ENCODE peak calls at places on chromosome 18, in nine cellular contexts. R is GM13976, O is BJ, Q is brain microvascular endothelial cell, G is cardiac muscle cell, E is IMR-90, M is heart left ventricle, Z is GM12864, B is astrocyte of the spinal cord. Y is an unnamed sample.

GRCh38 chr18:14944838-14945237 is 196.9 kb downstream of the ANKRD30B start:
- DNase-seq in E (no peak), Z (no peak), O (no peak), R (no peak), G (no peak), Q (no peak), M (no peak), B (no peak), Y (no peak)

GRCh38 chr18:58230438-58231179 is 186.6 kb downstream of the NEDD4L start:
- DNase-seq in R (no peak), G (no peak), Z (no peak), Q (peak; percentile 29), O (no peak), M (no peak), E (peak; percentile 43), B (no peak), Y (peak; percentile 66)

GRCh38 chr18:43486462-43486861 is 209.2 kb upstream of the SYT4 start:
- DNase-seq in B (no peak), E (no peak), R (no peak), O (no peak), Z (no peak), G (no peak), Q (no peak), M (no peak), Y (no peak)

GRCh38 chr18:48902023-48902855 is 48.5 kb downstream of the SMAD7 start:
- DNase-seq in R (no peak), Q (peak; percentile 95), O (peak; percentile 20), E (peak; percentile 91), B (peak; percentile 96), Z (no peak), G (peak; percentile 98), M (peak; percentile 95), Y (peak; percentile 95)

GRCh38 chr18:26383454-26384270 is 157.4 kb downstream of the TAF4B start:
- DNase-seq in E (peak; percentile 67), O (no peak), B (peak; percentile 80), G (peak; percentile 83), Q (peak; percentile 14), R (peak; percentile 45), Z (peak; percentile 45), M (no peak), Y (peak; percentile 22)

GRCh38 chr18:35376393-35376741 is 770 bp downstream of the ZNF396 start:
- DNase-seq in B (no peak), G (peak; percentile 2), Z (no peak), O (no peak), E (no peak), R (peak; percentile 64), M (peak; percentile 64), Q (no peak), Y (peak; percentile 29)

GRCh38 chr18:39389800-39390379 is 1824.3 kb upstream of the CELF4 start:
- DNase-seq in O (no peak), Z (no peak), R (no peak), G (peak; percentile 41), M (no peak), Q (no peak), B (no peak), E (no peak), Y (no peak)

GRCh38 chr18:63320041-63320689 is 596 bp upstream of the BCL2 start:
- DNase-seq in G (peak; percentile 90), Q (peak; percentile 63), E (peak; percentile 75), O (no peak), Z (peak; percentile 80), R (peak; percentile 90), M (peak; percentile 91), B (peak; percentile 77), Y (peak; percentile 65)

GRCh38 chr18:74496508-74497307 is 545 bp downstream of the CNDP2 start:
- DNase-seq in O (no peak), R (no peak), M (peak; percentile 84), Z (no peak), Q (peak; percentile 43), E (peak; percentile 42), B (peak; percentile 47), G (peak; percentile 65), Y (peak; percentile 74)

GRCh38 chr18:23038712-23039111 is 96.6 kb upstream of the CABLES1 start:
- DNase-seq in E (peak; percentile 53), M (no peak), R (no peak), B (peak; percentile 29), O (peak; percentile 75), Q (no peak), Z (no peak), G (peak; percentile 29), Y (no peak)

GRCh38 chr18:75211002-75211621 is 515 bp downstream of the TSHZ1 start:
- DNase-seq in Z (no peak), Q (no peak), G (peak; percentile 40), R (peak; percentile 65), B (peak; percentile 41), O (no peak), E (peak; percentile 18), M (no peak), Y (no peak)

GRCh38 chr18:49560277-49561126 is 1.4 kb upstream of the LIPG start:
- DNase-seq in M (no peak), G (peak; percentile 27), Z (no peak), Q (no peak), R (no peak), E (no peak), O (no peak), B (no peak), Y (peak; percentile 57)

GRCh38 chr18:35776481-35776880 is 194.9 kb downstream of the GALNT1 start:
- DNase-seq in O (no peak), G (no peak), M (no peak), R (no peak), Z (no peak), Q (no peak), E (no peak), B (no peak), Y (no peak)

GRCh38 chr18:7637269-7637668 is 70.2 kb downstream of the PTPRM start:
- DNase-seq in M (no peak), O (no peak), R (no peak), G (peak; percentile 18), Q (no peak), E (peak; percentile 18), Z (no peak), B (no peak), Y (no peak)

GRCh38 chr18:33210575-33211189 is 229.8 kb downstream of the CCDC178 start:
- DNase-seq in B (peak; percentile 52), M (no peak), R (no peak), Q (peak; percentile 20), G (peak; percentile 45), O (no peak), Z (no peak), E (peak; percentile 22), Y (peak; percentile 13)

GRCh38 chr18:61948196-61948800 is 55.5 kb upstream of the RNF152 start:
- DNase-seq in Z (no peak), E (peak; percentile 59), G (peak; percentile 21), R (no peak), O (no peak), Q (peak; percentile 24), M (no peak), B (peak; percentile 54), Y (no peak)

GRCh38 chr18:63562284-63562683 is 20.1 kb downstream of the SERPINB12 start:
- DNase-seq in B (no peak), R (peak; percentile 24), G (no peak), E (no peak), Z (no peak), Q (no peak), M (no peak), O (no peak), Y (no peak)

GRCh38 chr18:28175047-28175929 is 1.6 kb downstream of the CDH2 start:
- DNase-seq in Z (no peak), B (peak; percentile 52), Q (no peak), M (peak; percentile 76), R (no peak), E (peak; percentile 42), G (peak; percentile 69), O (no peak), Y (no peak)
- TF ChIP-seq CTCF in Z (no peak), B (no peak), Q (no peak), M (no peak), R (no peak), E (no peak), G (no peak), O (no peak), Y (no peak)

DNA sequence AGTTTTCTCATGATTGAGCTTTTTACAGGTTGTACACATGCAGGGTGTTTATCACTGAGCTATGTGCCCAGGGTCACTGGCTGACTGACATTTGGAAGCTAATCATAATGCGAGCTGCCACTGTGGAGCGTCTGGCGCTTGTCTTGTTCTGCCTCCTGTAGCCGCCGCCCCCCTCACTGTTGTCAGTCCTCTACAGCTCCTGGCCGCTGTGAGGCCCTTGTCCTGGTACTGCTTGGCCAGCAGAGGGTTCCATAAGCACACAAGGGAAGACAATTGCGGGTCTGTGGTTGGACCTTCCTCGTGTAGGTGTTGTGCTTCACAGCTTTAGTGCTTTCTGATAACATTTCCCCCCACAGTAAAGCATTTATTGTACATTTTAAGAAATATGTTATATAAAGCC is 105.6 kb upstream of the LDLRAD4 start:
- DNase-seq in E (peak; percentile 51), R (no peak), O (no peak), Q (peak; percentile 58), B (peak; percentile 53), M (peak; percentile 81), G (peak; percentile 72), Z (no peak), Y (peak; percentile 16)
- TF ChIP-seq CTCF in E (peak; percentile 46), R (no peak), O (peak; percentile 54), Q (peak; percentile 78), B (peak; percentile 50), M (peak; percentile 57), G (peak; percentile 61), Z (no peak), Y (no peak)

GRCh38 chr18:2952605-2953004 is 60.3 kb downstream of the LPIN2 start:
- DNase-seq in G (no peak), M (no peak), R (no peak), E (no peak), Q (no peak), O (no peak), Z (no peak), B (no peak), Y (no peak)

GRCh38 chr18:2948038-2948437 is 64.9 kb downstream of the LPIN2 start:
- DNase-seq in Q (peak; percentile 27), M (no peak), E (peak; percentile 58), R (no peak), B (peak; percentile 66), Z (no peak), G (peak; percentile 78), O (no peak), Y (peak; percentile 4)
- TF ChIP-seq CTCF in Q (peak; percentile 55), M (peak; percentile 39), E (peak; percentile 50), R (no peak), B (peak; percentile 50), Z (no peak), G (peak; percentile 50), O (peak; percentile 47), Y (no peak)

GRCh38 chr18:12276736-12277554 is 22.8 kb downstream of the CIDEA start:
- DNase-seq in E (peak; percentile 18), Q (no peak), B (no peak), R (no peak), O (no peak), M (peak; percentile 59), Z (no peak), G (no peak), Y (no peak)

GRCh38 chr18:12274793-12275192 is 20.6 kb downstream of the CIDEA start:
- DNase-seq in R (no peak), M (no peak), Z (no peak), O (no peak), E (no peak), G (no peak), B (no peak), Q (no peak), Y (no peak)

GRCh38 chr18:12278765-12279682 is 24.9 kb downstream of the CIDEA start:
- DNase-seq in Q (peak; percentile 95), G (peak; percentile 99), E (peak; percentile 98), M (peak; percentile 88), O (peak; percentile 83), Z (no peak), B (peak; percentile 98), R (no peak), Y (no peak)

GRCh38 chr18:12279781-12280531 is 25.8 kb downstream of the CIDEA start:
- DNase-seq in G (no peak), M (peak; percentile 65), Q (no peak), O (no peak), B (no peak), E (no peak), R (no peak), Z (no peak), Y (no peak)

GRCh38 chr18:12278153-12278764 is 24.1 kb downstream of the CIDEA start:
- DNase-seq in R (no peak), M (peak; percentile 24), Z (no peak), G (peak; percentile 29), B (no peak), E (peak; percentile 13), Q (no peak), O (no peak), Y (peak; percentile 45)
- TF ChIP-seq CTCF in R (no peak), M (no peak), Z (peak; percentile 5), G (peak; percentile 7), B (peak; percentile 24), E (peak; percentile 10), Q (peak; percentile 23), O (no peak), Y (no peak)

Y was measured in Calu3.